ENCODE peak calls at places on chromosome 3, in nine cellular contexts. O is heart left ventricle; H is stomach; S is MCF 10A; I is stimulated activated CD8-positive, alpha-beta memory T cell treated with anti-CD3 and anti-CD28 coated beads, Interleukin-15, amount 100 ng/mL, for 48 hours; Y is Right ventricle myocardium superior; M is EH; D is GM10248; A is HFF-Myc. B is an unnamed sample.

GRCh38 chr3:146125946-146126345 is 35.0 kb downstream of the PLOD2 start:
- DNase-seq in M (peak), O (no peak), Y (no peak), A (no peak), I (no peak), S (peak), H (no peak), D (no peak), B (no peak)

GRCh38 chr3:42061042-42061710 is 30.0 kb upstream of the TRAK1 start:
- DNase-seq in O (peak), M (no peak), S (no peak), Y (peak), D (no peak), H (no peak), A (no peak), I (no peak), B (no peak)

GRCh38 chr3:176584413-176585176 is 612.7 kb downstream of the TBL1XR1 start:
- DNase-seq in S (peak), H (no peak), I (no peak), D (no peak), Y (no peak), O (no peak), A (no peak), M (peak), B (no peak)

GRCh38 chr3:190345878-190346277 is 23.6 kb upstream of the CLDN1 start:
- DNase-seq in A (no peak), O (no peak), S (peak), D (no peak), Y (no peak), H (no peak), M (no peak), I (no peak), B (no peak)

GRCh38 chr3:174618368-174618767 is 240.8 kb upstream of the NAALADL2 start:
- DNase-seq in D (no peak), H (no peak), M (no peak), Y (no peak), S (no peak), O (no peak), I (no peak), A (no peak), B (no peak)

GRCh38 chr3:14467723-14468620 is 65.6 kb downstream of the SLC6A6 start:
- DNase-seq in H (peak), A (no peak), S (peak), Y (no peak), D (peak), I (no peak), M (peak), O (no peak), B (peak)

GRCh38 chr3:65810277-65810676 is 228.4 kb downstream of the MAGI1 start:
- DNase-seq in D (no peak), S (no peak), Y (no peak), I (no peak), M (no peak), A (no peak), H (no peak), O (no peak), B (no peak)

GRCh38 chr3:101072299-101072698 is 79.1 kb upstream of the ABI3BP start:
- DNase-seq in D (no peak), O (no peak), I (no peak), A (no peak), H (no peak), S (no peak), M (peak), Y (no peak), B (no peak)

GRCh38 chr3:65493371-65493882 is 545.3 kb downstream of the MAGI1 start:
- DNase-seq in O (no peak), A (no peak), D (no peak), I (no peak), H (no peak), Y (no peak), S (no peak), M (no peak), B (no peak)

GRCh38 chr3:13500133-13500885 is 20.2 kb downstream of the HDAC11 start:
- DNase-seq in I (no peak), H (no peak), O (peak), S (peak), M (peak), D (peak), A (no peak), Y (peak), B (peak)

GRCh38 chr3:195020921-195021320 is 250.0 kb downstream of the XXYLT1 start:
- DNase-seq in M (no peak), H (no peak), I (no peak), A (no peak), S (no peak), Y (no peak), D (no peak), O (no peak), B (no peak)

GRCh38 chr3:64717411-64717810 is 29.6 kb upstream of the ADAMTS9 start:
- DNase-seq in Y (no peak), O (no peak), M (no peak), S (no peak), D (no peak), I (no peak), A (no peak), H (no peak), B (no peak)

GRCh38 chr3:124770341-124771082 is 40.3 kb downstream of the UMPS start:
- DNase-seq in A (no peak), H (no peak), M (peak), I (no peak), S (no peak), D (no peak), O (peak), Y (peak), B (peak)

GRCh38 chr3:159237221-159237620 is 435.4 kb downstream of the MFSD1 start:
- DNase-seq in A (no peak), D (no peak), O (no peak), M (peak), S (no peak), I (no peak), Y (no peak), H (no peak), B (no peak)

GRCh38 chr3:39466988-39467387 is 492 bp upstream of the MOBP start:
- DNase-seq in O (no peak), D (no peak), M (no peak), A (no peak), Y (no peak), S (no peak), H (no peak), I (no peak), B (no peak)

GRCh38 chr3:185912512-185912911 is 25.3 kb downstream of the TRA2B start:
- DNase-seq in A (no peak), H (no peak), O (no peak), D (no peak), I (no peak), Y (no peak), M (no peak), S (no peak), B (no peak)

GRCh38 chr3:50157821-50158556 is 2.9 kb downstream of the SEMA3F start:
- DNase-seq in S (peak), M (peak), D (no peak), O (no peak), H (no peak), Y (no peak), A (no peak), I (no peak), B (no peak)

GRCh38 chr3:13379191-13379830 is 40.8 kb downstream of the NUP210 start:
- DNase-seq in D (no peak), Y (no peak), M (peak), O (no peak), H (no peak), A (no peak), S (peak), I (no peak), B (no peak)

GRCh38 chr3:126180477-126181397 is at the start of gene ALDH1L1:
- DNase-seq in S (peak), D (no peak), H (peak), A (no peak), M (peak), I (no peak), Y (peak), O (peak), B (peak)

GRCh38 chr3:74561881-74562280 is 52.6 kb downstream of the CNTN3 start:
- DNase-seq in I (no peak), Y (no peak), O (no peak), A (no peak), D (no peak), M (no peak), S (peak), H (no peak), B (no peak)

GRCh38 chr3:197430961-197431910 is 124.5 kb downstream of the BDH1 start:
- DNase-seq in H (no peak), O (no peak), A (no peak), S (no peak), Y (no peak), D (no peak), M (peak), I (no peak), B (no peak)

GRCh38 chr3:59290358-59290757 is 240.5 kb upstream of the CFAP20DC start:
- DNase-seq in Y (no peak), O (no peak), I (no peak), D (no peak), M (no peak), H (no peak), A (no peak), S (peak), B (no peak)

GRCh38 chr3:170584585-170585007 is 1.3 kb downstream of the SLC7A14 start:
- DNase-seq in I (no peak), O (peak), A (no peak), D (peak), M (peak), S (peak), H (peak), Y (peak), B (peak)

GRCh38 chr3:15500107-15500724 is 21.3 kb downstream of the COLQ start:
- DNase-seq in Y (no peak), D (peak), M (no peak), S (no peak), O (no peak), A (no peak), H (no peak), I (no peak), B (no peak)

GRCh38 chr3:56795097-56795806 is 6.5 kb downstream of the ARHGEF3 start:
- DNase-seq in D (no peak), M (peak), H (no peak), I (no peak), O (no peak), Y (no peak), A (no peak), S (peak), B (no peak)

GRCh38 chr3:48157950-48158376 is 30.3 kb downstream of the CDC25A start:
- DNase-seq in A (peak), S (peak), Y (peak), O (peak), H (peak), I (peak), M (peak), D (no peak), B (peak)

GRCh38 chr3:126399756-126400155 is 5.0 kb downstream of the CFAP100 start:
- DNase-seq in O (no peak), H (no peak), M (no peak), D (no peak), I (no peak), S (no peak), Y (no peak), A (no peak), B (no peak)

GRCh38 chr3:86047329-86047625 is 943.7 kb downstream of the VGLL3 start:
- DNase-seq in O (no peak), M (no peak), D (no peak), A (no peak), S (no peak), H (no peak), I (no peak), Y (no peak), B (no peak)